ENCODE peak calls at places on chromosome 3, in ten cellular contexts. One of them, this sample, is unnamed.

GRCh38 chr3:193875601-193876321 is 260.2 kb upstream of the HES1 start:
- DNase-seq in NCI-H2081 treated with DMSO at 0.1 percent for 48 hours: no peak
- DNase-seq in GM12891: no peak
- DNase-seq in H7: no peak
- DNase-seq in hippocampal formation: no peak
- DNase-seq in HTR-8/SVneo: no peak
- DNase-seq in HuH-7: peak; percentile 39
- DNase-seq in anterior cingulate cortex: no peak
- DNase-seq in occipital lobe: no peak
- DNase-seq in GM04503: no peak
- DNase-seq in this sample: no peak

GRCh38 chr3:105365536-105366301 is 990 bp upstream of the ALCAM start:
- DNase-seq in anterior cingulate cortex: no peak
- DNase-seq in HTR-8/SVneo: peak; percentile 6
- DNase-seq in GM12891: no peak
- DNase-seq in occipital lobe: peak; percentile 12
- DNase-seq in NCI-H2081 treated with DMSO at 0.1 percent for 48 hours: peak; percentile 27
- DNase-seq in GM04503: no peak
- DNase-seq in HuH-7: peak; percentile 22
- DNase-seq in hippocampal formation: peak; percentile 36
- DNase-seq in H7: peak; percentile 10
- DNase-seq in this sample: no peak

GRCh38 chr3:132979606-132980005 is 58.6 kb upstream of the TMEM108 start:
- DNase-seq in HTR-8/SVneo: no peak
- DNase-seq in anterior cingulate cortex: no peak
- DNase-seq in H7: no peak
- DNase-seq in HuH-7: no peak
- DNase-seq in occipital lobe: no peak
- DNase-seq in GM12891: no peak
- DNase-seq in hippocampal formation: no peak
- DNase-seq in NCI-H2081 treated with DMSO at 0.1 percent for 48 hours: no peak
- DNase-seq in GM04503: no peak
- DNase-seq in this sample: no peak

GRCh38 chr3:115081444-115081843 is 65.6 kb downstream of the ZBTB20 start:
- DNase-seq in GM12891: no peak
- DNase-seq in occipital lobe: no peak
- DNase-seq in GM04503: no peak
- DNase-seq in H7: no peak
- DNase-seq in HTR-8/SVneo: no peak
- DNase-seq in NCI-H2081 treated with DMSO at 0.1 percent for 48 hours: no peak
- DNase-seq in HuH-7: no peak
- DNase-seq in hippocampal formation: no peak
- DNase-seq in anterior cingulate cortex: no peak
- DNase-seq in this sample: no peak

GRCh38 chr3:32455609-32456428 is 46.8 kb downstream of the CMTM6 start:
- DNase-seq in NCI-H2081 treated with DMSO at 0.1 percent for 48 hours: no peak
- DNase-seq in GM04503: no peak
- DNase-seq in HuH-7: no peak
- DNase-seq in HTR-8/SVneo: no peak
- DNase-seq in GM12891: no peak
- DNase-seq in hippocampal formation: no peak
- DNase-seq in H7: no peak
- DNase-seq in anterior cingulate cortex: no peak
- DNase-seq in occipital lobe: no peak
- DNase-seq in this sample: no peak

GRCh38 chr3:55683666-55684270 is 196.7 kb upstream of the WNT5A start:
- DNase-seq in hippocampal formation: no peak
- DNase-seq in NCI-H2081 treated with DMSO at 0.1 percent for 48 hours: no peak
- DNase-seq in HTR-8/SVneo: no peak
- DNase-seq in occipital lobe: no peak
- DNase-seq in GM04503: no peak
- DNase-seq in HuH-7: no peak
- DNase-seq in H7: no peak
- DNase-seq in GM12891: no peak
- DNase-seq in anterior cingulate cortex: no peak
- DNase-seq in this sample: no peak

GRCh38 chr3:155553800-155554199 is 191.1 kb downstream of the PLCH1 start:
- DNase-seq in occipital lobe: no peak
- DNase-seq in H7: no peak
- DNase-seq in NCI-H2081 treated with DMSO at 0.1 percent for 48 hours: no peak
- DNase-seq in HTR-8/SVneo: no peak
- DNase-seq in anterior cingulate cortex: no peak
- DNase-seq in hippocampal formation: no peak
- DNase-seq in HuH-7: no peak
- DNase-seq in GM12891: no peak
- DNase-seq in GM04503: no peak
- DNase-seq in this sample: no peak

GRCh38 chr3:171802601-171802956 is 7.7 kb downstream of the PLD1 start:
- DNase-seq in GM04503: no peak
- DNase-seq in HTR-8/SVneo: no peak
- DNase-seq in hippocampal formation: no peak
- DNase-seq in occipital lobe: no peak
- DNase-seq in anterior cingulate cortex: no peak
- DNase-seq in NCI-H2081 treated with DMSO at 0.1 percent for 48 hours: no peak
- DNase-seq in HuH-7: no peak
- DNase-seq in GM12891: no peak
- DNase-seq in H7: no peak
- DNase-seq in this sample: no peak

GRCh38 chr3:7328339-7328738 is 467.4 kb downstream of the GRM7 start:
- DNase-seq in occipital lobe: no peak
- DNase-seq in HTR-8/SVneo: no peak
- DNase-seq in anterior cingulate cortex: no peak
- DNase-seq in NCI-H2081 treated with DMSO at 0.1 percent for 48 hours: no peak
- DNase-seq in GM04503: no peak
- DNase-seq in GM12891: no peak
- DNase-seq in HuH-7: no peak
- DNase-seq in H7: no peak
- DNase-seq in hippocampal formation: no peak
- DNase-seq in this sample: no peak

GRCh38 chr3:144590854-144591253 is 619.2 kb downstream of the DIPK2A start:
- DNase-seq in GM12891: no peak
- DNase-seq in H7: no peak
- DNase-seq in GM04503: peak; percentile 41
- DNase-seq in HuH-7: no peak
- DNase-seq in NCI-H2081 treated with DMSO at 0.1 percent for 48 hours: no peak
- DNase-seq in HTR-8/SVneo: peak; percentile 20
- DNase-seq in anterior cingulate cortex: no peak
- DNase-seq in hippocampal formation: no peak
- DNase-seq in occipital lobe: no peak
- DNase-seq in this sample: no peak

GRCh38 chr3:39438880-39439279 is 28.6 kb upstream of the MOBP start:
- DNase-seq in GM12891: no peak
- DNase-seq in GM04503: no peak
- DNase-seq in HTR-8/SVneo: no peak
- DNase-seq in anterior cingulate cortex: no peak
- DNase-seq in hippocampal formation: no peak
- DNase-seq in NCI-H2081 treated with DMSO at 0.1 percent for 48 hours: no peak
- DNase-seq in HuH-7: no peak
- DNase-seq in H7: no peak
- DNase-seq in occipital lobe: no peak
- DNase-seq in this sample: no peak

GRCh38 chr3:64837126-64837738 is 149.4 kb upstream of the ADAMTS9 start:
- DNase-seq in GM12891: no peak
- DNase-seq in HuH-7: no peak
- DNase-seq in HTR-8/SVneo: no peak
- DNase-seq in hippocampal formation: no peak
- DNase-seq in occipital lobe: no peak
- DNase-seq in H7: no peak
- DNase-seq in NCI-H2081 treated with DMSO at 0.1 percent for 48 hours: no peak
- DNase-seq in anterior cingulate cortex: no peak
- DNase-seq in GM04503: no peak
- DNase-seq in this sample: no peak

GRCh38 chr3:13072239-13073041 is 789 bp downstream of the IQSEC1 start:
- DNase-seq in HTR-8/SVneo: no peak
- DNase-seq in anterior cingulate cortex: peak; percentile 65
- DNase-seq in H7: peak; percentile 82
- DNase-seq in HuH-7: no peak
- DNase-seq in NCI-H2081 treated with DMSO at 0.1 percent for 48 hours: no peak
- DNase-seq in occipital lobe: peak; percentile 75
- DNase-seq in GM04503: no peak
- DNase-seq in hippocampal formation: peak; percentile 58
- DNase-seq in GM12891: no peak
- DNase-seq in this sample: peak; percentile 42

GRCh38 chr3:174232658-174233429 is 626.3 kb upstream of the NAALADL2 start:
- DNase-seq in HuH-7: no peak
- DNase-seq in anterior cingulate cortex: no peak
- DNase-seq in H7: peak; percentile 11
- DNase-seq in GM04503: no peak
- DNase-seq in HTR-8/SVneo: no peak
- DNase-seq in NCI-H2081 treated with DMSO at 0.1 percent for 48 hours: no peak
- DNase-seq in occipital lobe: no peak
- DNase-seq in GM12891: no peak
- DNase-seq in hippocampal formation: no peak
- DNase-seq in this sample: no peak

GRCh38 chr3:147458995-147459704 is 50.0 kb downstream of the ZIC1 start:
- DNase-seq in GM04503: no peak
- DNase-seq in NCI-H2081 treated with DMSO at 0.1 percent for 48 hours: no peak
- DNase-seq in GM12891: no peak
- DNase-seq in hippocampal formation: no peak
- DNase-seq in H7: no peak
- DNase-seq in HTR-8/SVneo: no peak
- DNase-seq in occipital lobe: no peak
- DNase-seq in HuH-7: no peak
- DNase-seq in anterior cingulate cortex: no peak
- DNase-seq in this sample: no peak

GRCh38 chr3:178671261-178672191 is 135.3 kb downstream of the KCNMB2 start:
- DNase-seq in hippocampal formation: no peak
- DNase-seq in GM12891: no peak
- DNase-seq in NCI-H2081 treated with DMSO at 0.1 percent for 48 hours: no peak
- DNase-seq in anterior cingulate cortex: no peak
- DNase-seq in GM04503: peak; percentile 11
- DNase-seq in HuH-7: no peak
- DNase-seq in occipital lobe: no peak
- DNase-seq in HTR-8/SVneo: no peak
- DNase-seq in H7: no peak
- DNase-seq in this sample: no peak

GRCh38 chr3:124298951-124299350 is 307.0 kb upstream of the ROPN1 start:
- DNase-seq in anterior cingulate cortex: no peak
- DNase-seq in GM04503: no peak
- DNase-seq in occipital lobe: no peak
- DNase-seq in hippocampal formation: no peak
- DNase-seq in NCI-H2081 treated with DMSO at 0.1 percent for 48 hours: no peak
- DNase-seq in HTR-8/SVneo: no peak
- DNase-seq in HuH-7: no peak
- DNase-seq in GM12891: no peak
- DNase-seq in H7: no peak
- DNase-seq in this sample: no peak

GRCh38 chr3:58152225-58153015 is 58.4 kb downstream of the DNASE1L3 start:
- DNase-seq in occipital lobe: no peak
- DNase-seq in GM04503: no peak
- DNase-seq in GM12891: no peak
- DNase-seq in H7: no peak
- DNase-seq in HuH-7: no peak
- DNase-seq in hippocampal formation: no peak
- DNase-seq in NCI-H2081 treated with DMSO at 0.1 percent for 48 hours: no peak
- DNase-seq in anterior cingulate cortex: no peak
- DNase-seq in HTR-8/SVneo: no peak
- DNase-seq in this sample: no peak

GRCh38 chr3:174342206-174342605 is 516.9 kb upstream of the NAALADL2 start:
- DNase-seq in hippocampal formation: no peak
- DNase-seq in NCI-H2081 treated with DMSO at 0.1 percent for 48 hours: no peak
- DNase-seq in anterior cingulate cortex: no peak
- DNase-seq in GM04503: no peak
- DNase-seq in H7: no peak
- DNase-seq in HuH-7: no peak
- DNase-seq in GM12891: no peak
- DNase-seq in HTR-8/SVneo: no peak
- DNase-seq in occipital lobe: no peak
- DNase-seq in this sample: no peak

GRCh38 chr3:20083253-20083652 is 43.0 kb downstream of the KAT2B start:
- DNase-seq in anterior cingulate cortex: no peak
- DNase-seq in GM12891: no peak
- DNase-seq in GM04503: no peak
- DNase-seq in occipital lobe: no peak
- DNase-seq in hippocampal formation: no peak
- DNase-seq in NCI-H2081 treated with DMSO at 0.1 percent for 48 hours: no peak
- DNase-seq in HTR-8/SVneo: no peak
- DNase-seq in H7: no peak
- DNase-seq in HuH-7: no peak
- DNase-seq in this sample: no peak

GRCh38 chr3:171566803-171567422 is 106.7 kb upstream of the TNIK start:
- DNase-seq in HTR-8/SVneo: peak; percentile 45
- DNase-seq in NCI-H2081 treated with DMSO at 0.1 percent for 48 hours: peak; percentile 35
- DNase-seq in anterior cingulate cortex: no peak
- DNase-seq in GM04503: no peak
- DNase-seq in occipital lobe: no peak
- DNase-seq in HuH-7: no peak
- DNase-seq in H7: peak; percentile 51
- DNase-seq in GM12891: peak; percentile 14
- DNase-seq in hippocampal formation: no peak
- DNase-seq in this sample: no peak

GRCh38 chr3:126342991-126343661 is 14.1 kb downstream of the KLF15 start:
- DNase-seq in GM12891: no peak
- DNase-seq in HuH-7: no peak
- DNase-seq in H7: peak; percentile 91
- DNase-seq in HTR-8/SVneo: no peak
- DNase-seq in occipital lobe: no peak
- DNase-seq in NCI-H2081 treated with DMSO at 0.1 percent for 48 hours: no peak
- DNase-seq in anterior cingulate cortex: no peak
- DNase-seq in GM04503: no peak
- DNase-seq in hippocampal formation: no peak
- DNase-seq in this sample: no peak

GRCh38 chr3:86653801-86654200 is 337.1 kb downstream of the VGLL3 start:
- DNase-seq in hippocampal formation: no peak
- DNase-seq in HuH-7: no peak
- DNase-seq in GM04503: no peak
- DNase-seq in occipital lobe: no peak
- DNase-seq in GM12891: no peak
- DNase-seq in H7: no peak
- DNase-seq in NCI-H2081 treated with DMSO at 0.1 percent for 48 hours: no peak
- DNase-seq in HTR-8/SVneo: no peak
- DNase-seq in anterior cingulate cortex: no peak
- DNase-seq in this sample: no peak

GRCh38 chr3:127799476-127800222 is 22.7 kb downstream of the MGLL start:
- DNase-seq in anterior cingulate cortex: no peak
- DNase-seq in GM12891: no peak
- DNase-seq in HuH-7: no peak
- DNase-seq in NCI-H2081 treated with DMSO at 0.1 percent for 48 hours: no peak
- DNase-seq in hippocampal formation: no peak
- DNase-seq in GM04503: peak; percentile 63
- DNase-seq in HTR-8/SVneo: peak; percentile 63
- DNase-seq in occipital lobe: no peak
- DNase-seq in H7: no peak
- DNase-seq in this sample: no peak

GRCh38 chr3:183968846-183969245 is 48.8 kb downstream of the ABCC5 start:
- DNase-seq in HuH-7: no peak
- DNase-seq in NCI-H2081 treated with DMSO at 0.1 percent for 48 hours: no peak
- DNase-seq in GM04503: no peak
- DNase-seq in hippocampal formation: no peak
- DNase-seq in anterior cingulate cortex: no peak
- DNase-seq in H7: no peak
- DNase-seq in occipital lobe: no peak
- DNase-seq in GM12891: no peak
- DNase-seq in HTR-8/SVneo: no peak
- DNase-seq in this sample: no peak

GRCh38 chr3:109478614-109479013 is 141.3 kb upstream of the DPPA4 start:
- DNase-seq in NCI-H2081 treated with DMSO at 0.1 percent for 48 hours: no peak
- DNase-seq in GM04503: no peak
- DNase-seq in occipital lobe: no peak
- DNase-seq in GM12891: no peak
- DNase-seq in HuH-7: no peak
- DNase-seq in anterior cingulate cortex: no peak
- DNase-seq in HTR-8/SVneo: no peak
- DNase-seq in hippocampal formation: no peak
- DNase-seq in H7: no peak
- DNase-seq in this sample: no peak

GRCh38 chr3:188842628-188843027 is 329.1 kb upstream of the TPRG1 start:
- DNase-seq in HTR-8/SVneo: no peak
- DNase-seq in GM12891: no peak
- DNase-seq in HuH-7: no peak
- DNase-seq in hippocampal formation: no peak
- DNase-seq in anterior cingulate cortex: no peak
- DNase-seq in occipital lobe: no peak
- DNase-seq in H7: no peak
- DNase-seq in GM04503: no peak
- DNase-seq in NCI-H2081 treated with DMSO at 0.1 percent for 48 hours: no peak
- DNase-seq in this sample: no peak

GRCh38 chr3:190169877-190170276 is 49.2 kb upstream of the P3H2 start:
- DNase-seq in GM04503: no peak
- DNase-seq in GM12891: no peak
- DNase-seq in H7: no peak
- DNase-seq in HuH-7: no peak
- DNase-seq in anterior cingulate cortex: no peak
- DNase-seq in NCI-H2081 treated with DMSO at 0.1 percent for 48 hours: no peak
- DNase-seq in HTR-8/SVneo: no peak
- DNase-seq in occipital lobe: no peak
- DNase-seq in hippocampal formation: no peak
- DNase-seq in this sample: no peak